ENCODE peak calls at places on chromosomes 6 and 20, in seven cellular contexts. F is CD4-positive, alpha-beta memory T cell; T is adrenal gland; W is GM23248; O is A549; X is upper lobe of right lung; N is psoas muscle. B is an unnamed sample.
A peak's percentile ranks its signal among the peaks of the same experiment; 100 is the strongest.

GRCh38 chr6:151070666-151071065 is 169.1 kb upstream of the AKAP12 start:
- DNase-seq in F (no peak), T (no peak), W (peak; percentile 27), O (peak; percentile 72), X (no peak), N (no peak), B (no peak)

GRCh38 chr6:121694389-121695185 is 259.1 kb downstream of the GJA1 start:
- DNase-seq in F (no peak), T (peak; percentile 48), W (peak; percentile 20), O (no peak), X (no peak), N (no peak), B (peak; percentile 68)

GRCh38 chr20:36017034-36017951 is 48.9 kb downstream of the CNBD2 start:
- DNase-seq in F (no peak), T (peak; percentile 24), W (peak; percentile 73), O (peak; percentile 81), X (peak; percentile 84), N (no peak), B (peak; percentile 84)

GRCh38 chr6:33812669-33813068 is 8.9 kb upstream of the MLN start:
- DNase-seq in F (peak; percentile 9), T (peak; percentile 55), W (peak; percentile 61), O (peak; percentile 35), X (peak; percentile 80), N (peak; percentile 44), B (peak; percentile 71)

GRCh38 chr6:157571269-157571668 is 190.3 kb downstream of the ZDHHC14 start:
- DNase-seq in F (no peak), T (no peak), W (no peak), O (no peak), X (no peak), N (no peak), B (no peak)

GRCh38 chr6:159762681-159763293 is 942 bp downstream of the ACAT2 start:
- DNase-seq in F (peak; percentile 40), T (peak; percentile 49), W (peak; percentile 23), O (peak; percentile 9), X (no peak), N (no peak), B (no peak)

GRCh38 chr6:52390361-52390727 is 28.4 kb downstream of the PAQR8 start:
- DNase-seq in F (peak; percentile 81), T (no peak), W (peak; percentile 64), O (no peak), X (no peak), N (no peak), B (no peak)

GRCh38 chr6:53391170-53391569 is 42.4 kb upstream of the ELOVL5 start:
- DNase-seq in F (no peak), T (peak; percentile 35), W (no peak), O (no peak), X (no peak), N (no peak), B (no peak)

GRCh38 chr6:113190170-113190569 is 667.0 kb upstream of the MARCKS start:
- DNase-seq in F (no peak), T (no peak), W (no peak), O (no peak), X (no peak), N (no peak), B (peak; percentile 25)

GRCh38 chr6:90103056-90103793 is 193.4 kb downstream of the BACH2 start:
- DNase-seq in F (peak; percentile 36), T (no peak), W (no peak), O (peak; percentile 9), X (no peak), N (no peak), B (no peak)

GRCh38 chr6:66772785-66773184 is 1065.8 kb upstream of the EYS start:
- DNase-seq in F (no peak), T (peak; percentile 46), W (no peak), O (no peak), X (no peak), N (no peak), B (peak; percentile 86)

GRCh38 chr6:26217714-26218075 is 130.5 kb downstream of the HFE start:
- DNase-seq in F (no peak), T (no peak), W (peak; percentile 9), O (no peak), X (no peak), N (no peak), B (peak; percentile 30)

GRCh38 chr20:62921119-62921687 is 5.1 kb downstream of the DIDO1 start:
- DNase-seq in F (peak; percentile 61), T (peak; percentile 81), W (peak; percentile 85), O (peak; percentile 77), X (no peak), N (no peak), B (peak; percentile 61)

GRCh38 chr6:109381007-109381746 is 1.1 kb downstream of the CD164 start:
- DNase-seq in F (no peak), T (no peak), W (peak; percentile 59), O (no peak), X (no peak), N (no peak), B (peak; percentile 4)

GRCh38 chr6:83879746-83880145 is 20.3 kb downstream of the CYB5R4 start:
- DNase-seq in F (no peak), T (no peak), W (peak; percentile 35), O (no peak), X (no peak), N (no peak), B (no peak)

GRCh38 chr6:34145161-34146020 is 496 bp downstream of the GRM4 start:
- DNase-seq in F (peak; percentile 21), T (peak; percentile 13), W (peak; percentile 78), O (peak; percentile 37), X (peak; percentile 63), N (no peak), B (peak; percentile 55)

GRCh38 chr6:129648819-129649491 is 61.0 kb downstream of the ARHGAP18 start:
- DNase-seq in F (no peak), T (no peak), W (no peak), O (no peak), X (no peak), N (no peak), B (no peak)

GRCh38 chr6:157789861-157790260 is 33.2 kb upstream of the SNX9 start:
- DNase-seq in F (no peak), T (no peak), W (no peak), O (peak; percentile 32), X (no peak), N (no peak), B (no peak)

GRCh38 chr6:130766239-130767144 is 60.7 kb upstream of the SMLR1 start:
- DNase-seq in F (no peak), T (no peak), W (no peak), O (no peak), X (no peak), N (no peak), B (peak; percentile 6)

GRCh38 chr20:45174434-45175364 is at the start of gene PI3:
- DNase-seq in F (no peak), T (no peak), W (no peak), O (peak; percentile 55), X (peak; percentile 81), N (no peak), B (no peak)

GRCh38 chr6:7052441-7052936 is 55.3 kb upstream of the RREB1 start:
- DNase-seq in F (peak; percentile 9), T (peak; percentile 85), W (peak; percentile 79), O (no peak), X (peak; percentile 83), N (peak; percentile 79), B (peak; percentile 91)

GRCh38 chr6:161215876-161216615 is 57.8 kb downstream of the AGPAT4 start:
- DNase-seq in F (no peak), T (no peak), W (no peak), O (no peak), X (no peak), N (no peak), B (no peak)

GRCh38 chr20:48471176-48471575 is 356.6 kb downstream of the PREX1 start:
- DNase-seq in F (no peak), T (no peak), W (no peak), O (no peak), X (no peak), N (no peak), B (no peak)

GRCh38 chr6:90364846-90365401 is 68.3 kb upstream of the BACH2 start:
- DNase-seq in F (no peak), T (no peak), W (no peak), O (no peak), X (no peak), N (no peak), B (no peak)

GRCh38 chr20:12180107-12180661 is 262.5 kb downstream of the BTBD3 start:
- DNase-seq in F (no peak), T (no peak), W (no peak), O (no peak), X (no peak), N (no peak), B (no peak)

GRCh38 chr6:137967689-137968467 is 100.8 kb downstream of the TNFAIP3 start:
- DNase-seq in F (no peak), T (no peak), W (peak; percentile 55), O (no peak), X (no peak), N (no peak), B (no peak)
- H3K27ac ChIP-seq in F (no peak overlapping the region), T (no peak overlapping the region), W (no peak overlapping the region), O (no peak overlapping the region), X (peak overlapping the region; percentile 36), N (no peak overlapping the region), B (no peak overlapping the region)

DNA sequence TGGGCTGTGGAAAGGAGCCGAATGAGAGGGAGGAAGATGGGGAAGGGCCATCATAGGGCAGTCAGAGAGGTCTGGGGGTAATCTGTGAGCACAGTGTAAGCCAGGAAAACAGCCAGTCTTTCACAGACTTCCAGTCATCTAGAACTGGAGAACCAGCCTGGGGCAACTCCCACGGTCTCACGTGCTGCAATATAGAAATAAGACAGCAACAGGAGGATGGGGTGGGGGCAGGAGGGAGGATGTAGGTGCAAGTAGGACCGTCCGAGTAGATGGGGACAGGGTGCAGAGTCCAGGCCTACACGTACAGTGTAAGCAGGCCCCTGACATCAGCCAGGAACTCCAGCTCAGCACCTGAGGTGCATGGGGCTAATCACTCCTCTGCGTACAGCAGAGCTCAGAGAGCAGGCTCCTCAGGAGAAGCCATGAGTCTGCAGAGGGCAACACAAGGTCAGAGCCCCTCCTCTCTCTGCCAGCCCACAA is 58.2 kb upstream of the TNFAIP3 start:
- DNase-seq in F (no peak), T (no peak), W (no peak), O (no peak), X (no peak), N (no peak), B (peak; percentile 67)
- H3K4me1 ChIP-seq in F (peaks cover 20% of the 10 kb centered on the region), T (peaks cover 27% of the 10 kb centered on the region), W (peaks cover 21% of the 10 kb centered on the region), O (peaks cover 26% of the 10 kb centered on the region), X (peaks cover 9% of the 10 kb centered on the region), N (no peaks in the 10 kb centered on the region), B (peaks cover 23% of the 10 kb centered on the region)

GRCh38 chr6:168030881-168031280 is 33.4 kb downstream of the KIF25 start:
- DNase-seq in F (no peak), T (no peak), W (no peak), O (no peak), X (no peak), N (no peak), B (no peak)
- H3K4me3 ChIP-seq in F (no peak overlapping the region), T (no peak overlapping the region), W (no peak overlapping the region), O (no peak overlapping the region), X (no peak overlapping the region), N (no peak overlapping the region), B (no peak overlapping the region)

GRCh38 chr6:148507774-148508173 is 165.1 kb downstream of the SASH1 start:
- DNase-seq in F (no peak), T (no peak), W (peak; percentile 69), O (no peak), X (no peak), N (peak; percentile 44), B (no peak)
- H3K27ac ChIP-seq in F (no peak overlapping the region), T (no peak overlapping the region), W (peak overlapping the region; percentile 100), O (no peak overlapping the region), X (peak overlapping the region; percentile 82), N (peak overlapping the region; percentile 63), B (no peak overlapping the region)

GRCh38 chr6:75291331-75291730 is 6.7 kb upstream of the TMEM30A start:
- DNase-seq in F (no peak), T (no peak), W (no peak), O (no peak), X (no peak), N (no peak), B (no peak)
- H3K4me1 ChIP-seq in F (peaks cover 14% of the 10 kb centered on the region), T (no peaks in the 10 kb centered on the region), W (no peaks in the 10 kb centered on the region), O (peaks cover 10% of the 10 kb centered on the region), X (no peaks in the 10 kb centered on the region), N (peaks cover 21% of the 10 kb centered on the region), B (no peaks in the 10 kb centered on the region)

B was measured in cardiac muscle cell.